ENCODE peak calls at places on chromosomes 12 and 14, in eight cellular contexts. W is nephron progenitor cell, I is BE2C, T is psoas muscle, B is tibial artery, O is astrocyte, Y is retinal pigment epithelial cell, H is MM.1S. G is an unnamed sample.
A peak's percentile ranks its signal among the peaks of the same experiment; 100 is the strongest.

GRCh38 chr12:8483081-8483479 is 27.3 kb downstream of the CLEC6A start:
- DNase-seq in T (no peak), O (no peak), I (no peak), H (no peak), B (no peak), Y (no peak), W (no peak), G (no peak)

GRCh38 chr14:57293851-57294837 is 25.4 kb downstream of the AP5M1 start:
- DNase-seq in T (no peak), I (no peak), H (no peak), B (no peak), O (peak; percentile 3), W (no peak), Y (no peak), G (no peak)

GRCh38 chr12:47124451-47124850 is 44.7 kb upstream of the AMIGO2 start:
- DNase-seq in I (no peak), T (no peak), H (no peak), W (no peak), Y (no peak), O (peak; percentile 42), B (no peak), G (no peak)

GRCh38 chr12:115337693-115338543 is 653.9 kb upstream of the TBX3 start:
- DNase-seq in Y (no peak), O (peak; percentile 81), H (no peak), I (no peak), B (peak; percentile 74), W (no peak), T (peak; percentile 71), G (no peak)

GRCh38 chr12:25130741-25131188 is 64.2 kb downstream of the DNAI7 start:
- DNase-seq in B (no peak), W (no peak), Y (no peak), T (no peak), I (no peak), H (peak; percentile 74), O (peak; percentile 44), G (peak; percentile 41)

GRCh38 chr14:104302794-104303405 is 164.5 kb downstream of the KIF26A start:
- DNase-seq in W (no peak), O (no peak), Y (no peak), B (no peak), I (no peak), H (no peak), T (peak; percentile 28), G (no peak)

GRCh38 chr12:43100231-43100630 is 451.8 kb downstream of the ADAMTS20 start:
- DNase-seq in T (no peak), H (no peak), O (no peak), I (no peak), Y (no peak), W (no peak), B (no peak), G (no peak)

GRCh38 chr12:4039927-4040326 is 166.7 kb upstream of the PARP11 start:
- DNase-seq in H (no peak), O (no peak), T (no peak), Y (no peak), B (no peak), W (no peak), I (no peak), G (no peak)

GRCh38 chr14:27134200-27134599 is 536.4 kb upstream of the NOVA1 start:
- DNase-seq in T (no peak), H (no peak), B (no peak), Y (no peak), I (no peak), O (no peak), W (no peak), G (no peak)

GRCh38 chr12:49783917-49784676 is 42.7 kb downstream of the TMBIM6 start:
- DNase-seq in H (no peak), W (no peak), B (no peak), I (no peak), T (peak; percentile 48), Y (peak; percentile 13), O (peak; percentile 63), G (no peak)

DNA sequence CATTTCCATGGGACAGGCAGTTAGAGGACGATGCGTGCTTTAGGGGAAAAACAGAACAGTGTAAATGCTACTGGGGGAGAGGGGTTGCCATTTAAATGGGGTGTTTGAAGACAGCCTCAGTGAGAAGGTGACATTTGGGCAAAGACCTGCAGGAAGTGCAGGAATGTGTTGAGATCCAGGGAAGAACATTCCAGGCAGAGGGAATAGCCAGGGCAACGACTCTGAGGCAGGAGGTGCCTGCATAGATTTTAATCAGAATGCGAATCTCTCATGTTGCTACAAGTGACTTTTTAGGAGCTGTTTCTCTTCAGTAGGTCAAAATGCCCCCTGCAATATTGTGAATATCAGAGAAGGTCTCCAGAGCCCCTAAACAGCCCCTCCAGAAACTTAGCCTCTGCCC is 7.6 kb upstream of the SCARB1 start:
- DNase-seq in O (no peak), T (no peak), I (no peak), B (no peak), H (no peak), Y (no peak), W (no peak), G (no peak)
- TF ChIP-seq CTCF in O (no peak), T (no peak), I (no peak), B (no peak), H (no peak), Y (no peak), W (no peak), G (no peak)

GRCh38 chr12:9673404-9674225 is 4.1 kb downstream of the CLEC2D start:
- DNase-seq in T (peak; percentile 55), B (peak; percentile 35), H (peak; percentile 56), I (peak; percentile 68), W (no peak), Y (peak; percentile 66), O (peak; percentile 92), G (no peak)
- TF ChIP-seq CTCF in T (no peak), B (no peak), H (no peak), I (no peak), W (no peak), Y (no peak), O (no peak), G (no peak)

GRCh38 chr14:85856430-85856829 is 326.5 kb downstream of the FLRT2 start:
- DNase-seq in O (no peak), Y (no peak), B (no peak), W (no peak), H (no peak), T (no peak), I (no peak), G (no peak)
- TF ChIP-seq CTCF in O (no peak), Y (peak; percentile 52), B (no peak), W (no peak), H (no peak), T (no peak), I (no peak), G (no peak)

GRCh38 chr12:112803620-112804279 is 12.2 kb downstream of the RPH3A start:
- DNase-seq in W (no peak), H (no peak), O (no peak), B (no peak), T (no peak), Y (no peak), I (no peak), G (no peak)
- TF ChIP-seq CTCF in W (no peak), H (no peak), O (no peak), B (no peak), T (no peak), Y (no peak), I (peak; percentile 28), G (no peak)